ENCODE peak calls at places on chromosomes 6 and 20, in four cellular contexts. One of them, this sample, is unnamed.

GRCh38 chr20:49593441-49594142 is 25.7 kb upstream of the PTGIS start:
- DNase-seq in effector CD4-positive, alpha-beta T cell: no peak
- DNase-seq in stimulated activated CD4-positive, alpha-beta T cell treated with anti-CD3 and anti-CD28 coated beads, TNF-alpha, amount 100 ng/mL, for 48 hours: no peak
- DNase-seq in lower lobe of right lung: no peak
- DNase-seq in this sample: no peak

GRCh38 chr6:35287671-35288396 is 9.8 kb upstream of the DEF6 start:
- DNase-seq in effector CD4-positive, alpha-beta T cell: no peak
- DNase-seq in stimulated activated CD4-positive, alpha-beta T cell treated with anti-CD3 and anti-CD28 coated beads, TNF-alpha, amount 100 ng/mL, for 48 hours: no peak
- DNase-seq in lower lobe of right lung: no peak
- DNase-seq in this sample: no peak

GRCh38 chr20:37162674-37163073 is 16.5 kb upstream of the RPN2 start:
- DNase-seq in effector CD4-positive, alpha-beta T cell: no peak
- DNase-seq in stimulated activated CD4-positive, alpha-beta T cell treated with anti-CD3 and anti-CD28 coated beads, TNF-alpha, amount 100 ng/mL, for 48 hours: no peak
- DNase-seq in lower lobe of right lung: no peak
- DNase-seq in this sample: no peak

GRCh38 chr20:36563415-36563814 is 10.0 kb upstream of the TGIF2 start:
- DNase-seq in effector CD4-positive, alpha-beta T cell: no peak
- DNase-seq in stimulated activated CD4-positive, alpha-beta T cell treated with anti-CD3 and anti-CD28 coated beads, TNF-alpha, amount 100 ng/mL, for 48 hours: no peak
- DNase-seq in lower lobe of right lung: no peak
- DNase-seq in this sample: no peak

GRCh38 chr6:53361549-53362031 is 12.8 kb upstream of the ELOVL5 start:
- DNase-seq in effector CD4-positive, alpha-beta T cell: peak
- DNase-seq in stimulated activated CD4-positive, alpha-beta T cell treated with anti-CD3 and anti-CD28 coated beads, TNF-alpha, amount 100 ng/mL, for 48 hours: peak
- DNase-seq in lower lobe of right lung: peak
- DNase-seq in this sample: no peak

GRCh38 chr6:116371384-116372209 is 850 bp downstream of the DSE start:
- DNase-seq in effector CD4-positive, alpha-beta T cell: no peak
- DNase-seq in stimulated activated CD4-positive, alpha-beta T cell treated with anti-CD3 and anti-CD28 coated beads, TNF-alpha, amount 100 ng/mL, for 48 hours: no peak
- DNase-seq in lower lobe of right lung: peak
- DNase-seq in this sample: peak

GRCh38 chr20:48791014-48791413 is 36.8 kb downstream of the PREX1 start:
- DNase-seq in effector CD4-positive, alpha-beta T cell: no peak
- DNase-seq in stimulated activated CD4-positive, alpha-beta T cell treated with anti-CD3 and anti-CD28 coated beads, TNF-alpha, amount 100 ng/mL, for 48 hours: no peak
- DNase-seq in lower lobe of right lung: no peak
- DNase-seq in this sample: no peak

GRCh38 chr20:46255440-46256104 is 52.7 kb downstream of the CDH22 start:
- DNase-seq in effector CD4-positive, alpha-beta T cell: no peak
- DNase-seq in stimulated activated CD4-positive, alpha-beta T cell treated with anti-CD3 and anti-CD28 coated beads, TNF-alpha, amount 100 ng/mL, for 48 hours: no peak
- DNase-seq in lower lobe of right lung: peak
- DNase-seq in this sample: peak

GRCh38 chr6:132161283-132161682 is 210.1 kb upstream of the CCN2 start:
- DNase-seq in effector CD4-positive, alpha-beta T cell: no peak
- DNase-seq in stimulated activated CD4-positive, alpha-beta T cell treated with anti-CD3 and anti-CD28 coated beads, TNF-alpha, amount 100 ng/mL, for 48 hours: no peak
- DNase-seq in lower lobe of right lung: no peak
- DNase-seq in this sample: no peak

GRCh38 chr6:106927531-106928398 is 46.8 kb downstream of the CD24 start:
- DNase-seq in effector CD4-positive, alpha-beta T cell: no peak
- DNase-seq in stimulated activated CD4-positive, alpha-beta T cell treated with anti-CD3 and anti-CD28 coated beads, TNF-alpha, amount 100 ng/mL, for 48 hours: peak
- DNase-seq in lower lobe of right lung: no peak
- DNase-seq in this sample: no peak

GRCh38 chr6:79570802-79571367 is 33.7 kb upstream of the LCA5 start:
- DNase-seq in effector CD4-positive, alpha-beta T cell: no peak
- DNase-seq in stimulated activated CD4-positive, alpha-beta T cell treated with anti-CD3 and anti-CD28 coated beads, TNF-alpha, amount 100 ng/mL, for 48 hours: no peak
- DNase-seq in lower lobe of right lung: no peak
- DNase-seq in this sample: no peak

This sample was measured in posterior vena cava.